ENCODE peak calls at places on chromosomes 7 and 10, in five cellular contexts. C is IMR-90, W is fibroblast of mammary gland, D is lower lobe of right lung, O is K562. G is an unnamed sample.

GRCh38 chr10:103917326-103918052 is 495 bp downstream of the STN1 start:
- DNase-seq in O (no peak), C (peak), D (peak), W (peak), G (peak)

GRCh38 chr10:132615346-132616169 is 78.0 kb downstream of the INPP5A start:
- DNase-seq in D (no peak), O (no peak), C (no peak), W (no peak), G (no peak)

GRCh38 chr7:103446046-103446520 is at the start of gene SLC26A5:
- DNase-seq in O (peak), C (no peak), W (no peak), D (peak), G (no peak)

GRCh38 chr10:624605-625334 is 64.7 kb downstream of the DIP2C start:
- DNase-seq in C (peak), O (no peak), D (peak), W (peak), G (peak)

GRCh38 chr7:43364391-43364790 is 218.5 kb upstream of the STK17A start:
- DNase-seq in O (no peak), W (no peak), D (no peak), C (no peak), G (no peak)

GRCh38 chr10:43407148-43407575 is 1.8 kb downstream of the HNRNPF start:
- DNase-seq in C (peak), O (peak), W (no peak), D (peak), G (no peak)

GRCh38 chr10:17993361-17993760 is 41.6 kb downstream of the SLC39A12 start:
- DNase-seq in C (peak), O (no peak), W (peak), D (no peak), G (no peak)

GRCh38 chr10:17430647-17431355 is 23.6 kb downstream of the ST8SIA6 start:
- DNase-seq in C (peak), D (peak), O (peak), W (peak), G (peak)

GRCh38 chr10:68348265-68348741 is 15.6 kb upstream of the PBLD start:
- DNase-seq in W (peak), C (peak), D (no peak), O (peak), G (no peak)

GRCh38 chr10:104327745-104328635 is 10.3 kb downstream of the ITPRIP start:
- DNase-seq in C (peak), D (peak), W (peak), O (no peak), G (no peak)

GRCh38 chr7:108114117-108114841 is 15.9 kb downstream of the LAMB4 start:
- DNase-seq in O (no peak), C (no peak), D (no peak), W (no peak), G (no peak)

GRCh38 chr7:94183289-94183749 is 179.2 kb upstream of the BET1 start:
- DNase-seq in C (peak), O (no peak), W (peak), D (peak), G (no peak)

GRCh38 chr7:122887198-122887597 is 938 bp upstream of the CADPS2 start:
- DNase-seq in O (no peak), W (peak), C (peak), D (peak), G (peak)

GRCh38 chr7:64625114-64626082 is 40.5 kb upstream of the ZNF107 start:
- DNase-seq in D (no peak), W (no peak), C (no peak), O (peak), G (no peak)

GRCh38 chr7:115475774-115476407 is 554.0 kb downstream of the MDFIC start:
- DNase-seq in O (no peak), D (no peak), W (no peak), C (no peak), G (no peak)

GRCh38 chr10:124596116-124596785 is 134.6 kb downstream of the LHPP start:
- DNase-seq in O (no peak), W (no peak), D (no peak), C (no peak), G (no peak)

GRCh38 chr10:87579563-87579962 is 74.9 kb downstream of the MINPP1 start:
- DNase-seq in O (no peak), C (peak), W (peak), D (no peak), G (no peak)

GRCh38 chr7:111903797-111904196 is 302.4 kb downstream of the DOCK4 start:
- DNase-seq in O (no peak), W (no peak), D (no peak), C (no peak), G (no peak)

GRCh38 chr7:92205987-92206386 is 27.0 kb upstream of the LRRD1 start:
- DNase-seq in W (no peak), O (no peak), D (no peak), C (no peak), G (no peak)

GRCh38 chr10:54866666-54867065 is 65.6 kb upstream of the PCDH15 start:
- DNase-seq in W (no peak), C (no peak), D (no peak), O (no peak), G (no peak)

GRCh38 chr10:23155166-23155565 is 36.9 kb upstream of the PTF1A start:
- DNase-seq in W (peak), C (no peak), D (no peak), O (no peak), G (no peak)

GRCh38 chr7:84455788-84456187 is 261.2 kb upstream of the SEMA3A start:
- DNase-seq in W (peak), C (peak), D (no peak), O (no peak), G (no peak)

GRCh38 chr10:124460144-124460543 is 1.5 kb upstream of the LHPP start:
- DNase-seq in W (no peak), D (no peak), O (no peak), C (no peak), G (no peak)

GRCh38 chr10:3192856-3193635 is 20.5 kb upstream of the PITRM1 start:
- DNase-seq in W (peak), C (peak), O (peak), D (no peak), G (no peak)

GRCh38 chr10:112526130-112526529 is 79.1 kb downstream of the VTI1A start:
- DNase-seq in D (no peak), O (no peak), C (peak), W (peak), G (no peak)

GRCh38 chr10:122492955-122493597 is 31.7 kb downstream of the HTRA1 start:
- DNase-seq in W (peak), D (peak), C (peak), O (no peak), G (no peak)

GRCh38 chr7:123633553-123633952 is 22.1 kb upstream of the LMOD2 start:
- DNase-seq in C (peak), O (no peak), W (peak), D (no peak), G (no peak)

GRCh38 chr10:103397191-103397825 is 882 bp downstream of the PDCD11 start:
- DNase-seq in D (no peak), O (no peak), W (peak), C (no peak), G (no peak)

GRCh38 chr10:122990278-122990677 is 10.1 kb downstream of the PSTK start:
- DNase-seq in O (no peak), D (no peak), C (no peak), W (peak), G (no peak)

GRCh38 chr10:71887767-71888166 is 36.7 kb upstream of the PSAP start:
- DNase-seq in W (peak), D (no peak), C (no peak), O (no peak), G (no peak)

GRCh38 chr10:71889388-71889987 is 38.4 kb upstream of the PSAP start:
- DNase-seq in C (no peak), O (no peak), D (no peak), W (no peak), G (no peak)

GRCh38 chr10:71888248-71888622 is 37.2 kb upstream of the PSAP start:
- DNase-seq in D (no peak), O (no peak), W (no peak), C (no peak), G (no peak)

GRCh38 chr10:71891437-71891836 is 40.4 kb upstream of the PSAP start:
- DNase-seq in C (no peak), W (no peak), D (no peak), O (no peak), G (no peak)

DNA sequence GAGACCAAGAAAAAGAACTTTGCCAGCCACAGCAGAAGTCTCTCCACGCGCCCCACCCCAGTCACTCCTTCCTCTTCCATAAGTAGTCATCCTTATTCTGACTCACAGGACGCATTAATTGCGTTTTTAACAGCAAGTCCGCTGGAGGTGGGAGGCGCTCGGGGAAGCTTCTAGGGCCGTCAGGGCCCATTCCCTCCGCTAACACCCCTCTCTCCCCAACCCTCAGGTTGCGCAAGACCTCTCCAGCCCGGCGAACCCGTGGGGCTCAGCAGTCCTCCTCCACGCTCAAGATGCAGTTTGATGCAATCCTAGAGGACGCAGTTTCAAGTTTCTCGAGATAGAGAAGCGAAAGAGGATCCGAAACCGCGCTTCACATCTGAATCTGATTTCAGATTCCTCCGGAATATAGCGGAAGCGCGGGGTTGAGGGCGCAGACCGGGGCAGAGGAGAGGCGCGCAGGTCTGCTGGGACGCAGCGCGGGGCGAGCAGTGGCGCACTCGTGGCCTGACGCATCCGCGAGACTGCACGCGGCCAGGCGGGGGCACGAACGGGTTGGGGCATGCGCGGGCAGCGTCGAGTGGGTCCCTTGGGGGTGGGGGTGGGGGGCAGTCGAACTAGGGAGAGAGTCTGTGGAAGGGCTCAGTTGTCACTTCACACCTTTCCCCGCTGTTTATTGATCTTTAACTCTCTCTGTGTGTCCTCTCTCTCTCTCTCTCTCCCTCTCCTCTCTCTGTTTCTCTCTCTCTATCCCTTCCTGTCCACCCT is 37.8 kb upstream of the PSAP start:
- DNase-seq in W (peak), C (peak), D (peak), O (peak), G (peak)
- TF ChIP-seq CTCF in W (no peak), C (peak), D (peak), O (peak), G (no peak)

GRCh38 chr10:14648936-14649335 is 125.8 kb downstream of the FAM107B start:
- DNase-seq in C (no peak), W (no peak), O (no peak), D (no peak), G (no peak)
- H3K4me3 ChIP-seq in C (no peak), W (no peak), O (no peak), D (no peak), G (no peak)

DNA sequence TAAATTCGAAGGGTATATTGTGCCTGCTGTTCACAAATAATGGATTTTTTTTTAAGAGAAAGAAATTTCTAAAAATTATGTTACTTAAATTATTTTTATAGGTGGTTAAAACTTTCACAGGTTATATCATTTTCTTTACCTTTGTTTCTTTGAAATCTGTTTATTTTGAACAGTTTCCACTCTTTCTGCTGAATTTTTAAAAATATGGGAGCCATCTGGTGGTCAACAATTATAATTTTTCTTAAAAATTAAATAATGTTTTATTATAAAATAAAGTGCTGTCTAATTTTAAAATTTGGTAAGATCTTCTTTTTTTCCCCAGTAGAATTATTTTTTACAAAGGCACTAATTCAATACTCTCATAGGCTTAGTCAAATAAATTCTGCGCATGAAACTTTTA is 263.9 kb downstream of the ETV1 start:
- DNase-seq in W (peak), O (no peak), D (no peak), C (no peak), G (no peak)
- TF ChIP-seq CTCF in W (peak), O (no peak), D (no peak), C (peak), G (peak)

GRCh38 chr7:155647302-155647701 is 2.8 kb downstream of the RBM33 start:
- DNase-seq in O (no peak), W (no peak), C (no peak), D (no peak), G (no peak)
- H3K4me3 ChIP-seq in O (no peak), W (no peak), C (no peak), D (no peak), G (no peak)

DNA sequence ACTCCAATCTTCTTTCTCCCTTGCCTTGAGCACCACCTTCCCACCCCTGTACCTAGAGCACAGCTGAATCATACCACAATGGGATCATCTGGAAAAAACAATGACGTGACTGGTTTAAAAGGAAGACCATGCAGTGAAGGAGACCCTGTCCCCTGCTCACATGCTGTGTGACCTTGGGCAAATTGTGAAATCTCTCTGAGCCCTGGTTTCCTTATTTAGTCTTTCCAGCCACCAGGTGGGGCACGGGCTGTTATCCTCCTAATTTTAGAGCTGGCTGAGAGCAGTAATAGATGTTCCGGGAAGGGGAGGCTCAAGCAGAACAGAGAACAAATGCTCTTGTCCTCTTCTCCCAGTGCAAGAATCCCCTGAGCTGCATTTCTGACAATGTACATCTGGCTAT is 198.3 kb downstream of the RPS24 start:
- DNase-seq in D (no peak), O (no peak), W (peak), C (no peak), G (no peak)
- TF ChIP-seq CTCF in D (no peak), O (peak), W (peak), C (peak), G (no peak)

GRCh38 chr10:98267894-98268693 is at the start of gene LOXL4:
- DNase-seq in C (no peak), W (peak), O (peak), D (no peak), G (no peak)

GRCh38 chr10:98268694-98269386 is 846 bp upstream of the LOXL4 start:
- DNase-seq in O (peak), C (no peak), W (peak), D (no peak), G (no peak)

GRCh38 chr10:98266647-98267046 is 1.3 kb downstream of the LOXL4 start:
- DNase-seq in C (no peak), O (no peak), W (no peak), D (no peak), G (no peak)

GRCh38 chr10:98265403-98266378 is 2.3 kb downstream of the LOXL4 start:
- DNase-seq in C (no peak), O (no peak), D (no peak), W (no peak), G (no peak)

DNA sequence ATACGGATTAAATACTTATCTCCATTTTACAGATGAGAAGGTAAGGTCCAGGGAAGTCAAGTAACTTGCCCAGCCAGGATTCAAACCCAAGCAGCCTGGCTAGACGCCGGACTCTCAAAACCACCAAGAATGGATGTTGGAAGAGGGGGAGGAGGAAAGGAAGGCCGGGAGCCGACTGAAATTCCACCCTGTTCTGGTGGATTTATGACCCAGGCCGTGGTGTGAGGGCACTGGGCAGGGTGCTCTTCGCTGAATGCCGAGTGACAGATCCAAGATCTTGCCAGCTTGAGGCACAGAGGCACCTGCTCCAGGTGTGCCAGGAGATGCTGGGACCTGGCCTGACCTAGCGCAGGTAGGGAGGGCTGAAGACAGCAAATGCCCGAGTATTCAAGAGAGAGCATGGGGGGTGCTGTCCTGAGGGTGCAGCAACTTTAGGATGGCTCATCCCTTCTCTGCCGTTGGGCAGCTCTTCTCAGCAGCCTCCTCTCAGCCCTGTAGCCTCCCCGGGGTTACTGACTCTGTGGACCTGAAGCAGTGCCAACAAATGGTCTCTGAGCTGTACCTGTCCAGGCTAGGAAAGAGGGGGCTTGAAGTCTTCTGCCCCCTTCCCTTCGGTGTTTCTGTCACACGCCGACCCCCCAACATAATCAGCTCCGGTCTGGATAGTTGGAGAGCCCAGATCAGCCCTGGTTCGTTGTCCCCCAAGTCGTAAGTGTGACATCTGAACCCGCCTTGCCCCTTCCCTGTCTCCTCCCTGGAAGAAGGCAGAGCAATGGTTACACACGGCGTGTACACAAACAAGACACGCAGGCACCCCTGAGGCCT is 713 bp downstream of the LOXL4 start:
- DNase-seq in O (no peak), W (no peak), C (no peak), D (no peak), G (no peak)
- H3K4me3 ChIP-seq in O (peak), W (peak), C (peak), D (peak), G (peak)